ENCODE peak calls at places on chromosomes 16 and 17, in four cellular contexts. K is CD8-positive, alpha-beta T cell; O is NCI-H1694; X is activated naive CD4-positive, alpha-beta T cell. E is an unnamed sample.

GRCh38 chr16:53031323-53031942 is 21.3 kb downstream of the CHD9NB start:
- DNase-seq in X (no peak), O (no peak), K (no peak), E (no peak)

GRCh38 chr17:65074778-65075250 is 18.3 kb upstream of the GNA13 start:
- DNase-seq in K (no peak), X (no peak), O (no peak), E (no peak)

GRCh38 chr16:31107465-31107867 is 720 bp upstream of the BCKDK start:
- DNase-seq in X (no peak), K (no peak), O (no peak), E (no peak)

GRCh38 chr17:35555695-35556094 is 4.9 kb downstream of the SLFN14 start:
- DNase-seq in K (no peak), O (no peak), X (no peak), E (no peak)

GRCh38 chr16:13913374-13914292 is 6.3 kb upstream of the ERCC4 start:
- DNase-seq in X (no peak), O (no peak), K (no peak), E (no peak)

GRCh38 chr17:49209061-49209571 is 1.3 kb downstream of the GNGT2 start:
- DNase-seq in K (no peak), X (no peak), O (no peak), E (no peak)

GRCh38 chr17:39246274-39246673 is 20.5 kb upstream of the STAC2 start:
- DNase-seq in K (no peak), O (no peak), X (no peak), E (no peak)

GRCh38 chr16:50547340-50547865 is 793 bp upstream of the NKD1 start:
- DNase-seq in O (no peak), K (peak), X (no peak), E (no peak)

GRCh38 chr17:62723842-62724241 is 84.3 kb downstream of the MARCHF10 start:
- DNase-seq in O (no peak), X (no peak), K (no peak), E (no peak)

GRCh38 chr17:39194089-39194984 is 3.1 kb downstream of the CACNB1 start:
- DNase-seq in X (no peak), O (peak), K (no peak), E (no peak)

GRCh38 chr16:81832801-81833547 is 53.9 kb downstream of the PLCG2 start:
- DNase-seq in K (no peak), O (no peak), X (no peak), E (no peak)

GRCh38 chr17:48526986-48527741 is 3.6 kb downstream of the HOXB1 start:
- DNase-seq in O (no peak), X (no peak), K (no peak), E (no peak)

GRCh38 chr16:20821682-20822081 is 15.4 kb downstream of the REXO5 start:
- DNase-seq in O (no peak), K (no peak), X (no peak), E (no peak)

GRCh38 chr17:69574257-69575197 is 160.0 kb downstream of the MAP2K6 start:
- DNase-seq in X (no peak), K (no peak), O (no peak), E (no peak)

GRCh38 chr17:44331249-44331760 is 6.7 kb upstream of the SLC25A39 start:
- DNase-seq in O (peak), X (no peak), K (peak), E (peak)

GRCh38 chr17:73984981-73985380 is 218.5 kb upstream of the RPL38 start:
- DNase-seq in O (no peak), X (no peak), K (no peak), E (no peak)

GRCh38 chr16:84933774-84934571 is 77.4 kb downstream of the ZDHHC7 start:
- DNase-seq in K (no peak), X (no peak), O (no peak), E (no peak)

GRCh38 chr16:2783581-2784375 is 3.6 kb downstream of the PRSS33 start:
- DNase-seq in K (no peak), O (no peak), X (no peak), E (peak)

GRCh38 chr17:81484195-81484979 is 28.2 kb downstream of the ACTG1 start:
- DNase-seq in X (peak), K (peak), O (peak), E (peak)

GRCh38 chr16:70399326-70399725 is 39.6 kb downstream of the ST3GAL2 start:
- DNase-seq in K (no peak), O (no peak), X (no peak), E (no peak)

E was measured in CD14-positive monocyte.